ENCODE peak calls at places on chromosome 7, in nine cellular contexts. One of them, this sample, is unnamed. For H3K4me1 and H3K36me3, the result is how much of the 10 kb centered on the place peaks cover.

GRCh38 chr7:30286749-30287148 is 2.4 kb downstream of the ZNRF2 start:
- DNase-seq in neuronal stem cell: no peak
- DNase-seq in CD8-positive, alpha-beta memory T cell: no peak
- DNase-seq in PC-3: no peak
- DNase-seq in body of pancreas: no peak
- DNase-seq in colonic mucosa: no peak
- DNase-seq in IMR-90: no peak
- DNase-seq in psoas muscle: no peak
- DNase-seq in spleen: no peak
- DNase-seq in this sample: no peak

GRCh38 chr7:118087121-118087520 is 96.8 kb upstream of the LSM8 start:
- DNase-seq in spleen: no peak
- DNase-seq in IMR-90: no peak
- DNase-seq in PC-3: peak
- DNase-seq in CD8-positive, alpha-beta memory T cell: no peak
- DNase-seq in neuronal stem cell: no peak
- DNase-seq in psoas muscle: no peak
- DNase-seq in body of pancreas: no peak
- DNase-seq in colonic mucosa: no peak
- DNase-seq in this sample: no peak

GRCh38 chr7:7564323-7564780 is 2.3 kb upstream of the MIOS start:
- DNase-seq in CD8-positive, alpha-beta memory T cell: no peak
- DNase-seq in colonic mucosa: no peak
- DNase-seq in spleen: no peak
- DNase-seq in body of pancreas: no peak
- DNase-seq in PC-3: peak
- DNase-seq in psoas muscle: no peak
- DNase-seq in IMR-90: peak
- DNase-seq in neuronal stem cell: no peak
- DNase-seq in this sample: peak

GRCh38 chr7:30596043-30596641 is 1.5 kb downstream of the GARS1 start:
- DNase-seq in body of pancreas: peak
- DNase-seq in psoas muscle: no peak
- DNase-seq in PC-3: peak
- DNase-seq in spleen: no peak
- DNase-seq in IMR-90: peak
- DNase-seq in neuronal stem cell: no peak
- DNase-seq in CD8-positive, alpha-beta memory T cell: no peak
- DNase-seq in colonic mucosa: peak
- DNase-seq in this sample: peak

GRCh38 chr7:98281757-98282652 is 519 bp downstream of the BRI3 start:
- DNase-seq in PC-3: no peak
- DNase-seq in colonic mucosa: peak
- DNase-seq in spleen: peak
- DNase-seq in body of pancreas: peak
- DNase-seq in psoas muscle: peak
- DNase-seq in IMR-90: no peak
- DNase-seq in neuronal stem cell: no peak
- DNase-seq in CD8-positive, alpha-beta memory T cell: no peak
- DNase-seq in this sample: peak

GRCh38 chr7:32217841-32218467 is 147.7 kb upstream of the PDE1C start:
- DNase-seq in IMR-90: no peak
- DNase-seq in psoas muscle: no peak
- DNase-seq in body of pancreas: no peak
- DNase-seq in PC-3: no peak
- DNase-seq in CD8-positive, alpha-beta memory T cell: no peak
- DNase-seq in neuronal stem cell: no peak
- DNase-seq in spleen: no peak
- DNase-seq in colonic mucosa: no peak
- DNase-seq in this sample: no peak

GRCh38 chr7:2643386-2644229 is 11.8 kb downstream of the TTYH3 start:
- DNase-seq in colonic mucosa: no peak
- DNase-seq in IMR-90: no peak
- DNase-seq in neuronal stem cell: no peak
- DNase-seq in psoas muscle: no peak
- DNase-seq in CD8-positive, alpha-beta memory T cell: no peak
- DNase-seq in spleen: no peak
- DNase-seq in body of pancreas: no peak
- DNase-seq in PC-3: no peak
- DNase-seq in this sample: no peak

GRCh38 chr7:20438248-20438647 is 107.5 kb downstream of the ITGB8 start:
- DNase-seq in body of pancreas: no peak
- DNase-seq in CD8-positive, alpha-beta memory T cell: no peak
- DNase-seq in spleen: no peak
- DNase-seq in IMR-90: no peak
- DNase-seq in colonic mucosa: no peak
- DNase-seq in psoas muscle: no peak
- DNase-seq in neuronal stem cell: no peak
- DNase-seq in PC-3: no peak
- DNase-seq in this sample: no peak

GRCh38 chr7:69457912-69458491 is 140.3 kb upstream of the AUTS2 start:
- DNase-seq in CD8-positive, alpha-beta memory T cell: no peak
- DNase-seq in spleen: no peak
- DNase-seq in neuronal stem cell: peak
- DNase-seq in IMR-90: no peak
- DNase-seq in body of pancreas: peak
- DNase-seq in PC-3: no peak
- DNase-seq in colonic mucosa: no peak
- DNase-seq in psoas muscle: peak
- DNase-seq in this sample: peak

GRCh38 chr7:134941185-134941900 is 45.0 kb upstream of the AGBL3 start:
- DNase-seq in psoas muscle: no peak
- DNase-seq in IMR-90: peak
- DNase-seq in PC-3: peak
- DNase-seq in colonic mucosa: no peak
- DNase-seq in body of pancreas: no peak
- DNase-seq in CD8-positive, alpha-beta memory T cell: no peak
- DNase-seq in neuronal stem cell: peak
- DNase-seq in spleen: no peak
- DNase-seq in this sample: no peak

GRCh38 chr7:139936760-139937310 is 107.8 kb downstream of the TBXAS1 start:
- DNase-seq in PC-3: peak
- DNase-seq in neuronal stem cell: no peak
- DNase-seq in CD8-positive, alpha-beta memory T cell: no peak
- DNase-seq in body of pancreas: no peak
- DNase-seq in spleen: no peak
- DNase-seq in colonic mucosa: no peak
- DNase-seq in psoas muscle: no peak
- DNase-seq in IMR-90: peak
- DNase-seq in this sample: no peak

GRCh38 chr7:143360788-143361551 is 1.5 kb downstream of the FAM131B start:
- DNase-seq in body of pancreas: no peak
- DNase-seq in psoas muscle: no peak
- DNase-seq in PC-3: no peak
- DNase-seq in spleen: no peak
- DNase-seq in CD8-positive, alpha-beta memory T cell: no peak
- DNase-seq in IMR-90: no peak
- DNase-seq in colonic mucosa: no peak
- DNase-seq in neuronal stem cell: peak
- DNase-seq in this sample: no peak

GRCh38 chr7:13912740-13913320 is 76.6 kb downstream of the ETV1 start:
- DNase-seq in PC-3: no peak
- DNase-seq in neuronal stem cell: no peak
- DNase-seq in spleen: no peak
- DNase-seq in psoas muscle: no peak
- DNase-seq in body of pancreas: no peak
- DNase-seq in CD8-positive, alpha-beta memory T cell: no peak
- DNase-seq in IMR-90: no peak
- DNase-seq in colonic mucosa: no peak
- DNase-seq in this sample: no peak

GRCh38 chr7:155066417-155066950 is 3.6 kb upstream of the HTR5A start:
- DNase-seq in neuronal stem cell: no peak
- DNase-seq in body of pancreas: peak
- DNase-seq in spleen: no peak
- DNase-seq in IMR-90: peak
- DNase-seq in psoas muscle: peak
- DNase-seq in PC-3: peak
- DNase-seq in colonic mucosa: no peak
- DNase-seq in CD8-positive, alpha-beta memory T cell: no peak
- DNase-seq in this sample: no peak

DNA sequence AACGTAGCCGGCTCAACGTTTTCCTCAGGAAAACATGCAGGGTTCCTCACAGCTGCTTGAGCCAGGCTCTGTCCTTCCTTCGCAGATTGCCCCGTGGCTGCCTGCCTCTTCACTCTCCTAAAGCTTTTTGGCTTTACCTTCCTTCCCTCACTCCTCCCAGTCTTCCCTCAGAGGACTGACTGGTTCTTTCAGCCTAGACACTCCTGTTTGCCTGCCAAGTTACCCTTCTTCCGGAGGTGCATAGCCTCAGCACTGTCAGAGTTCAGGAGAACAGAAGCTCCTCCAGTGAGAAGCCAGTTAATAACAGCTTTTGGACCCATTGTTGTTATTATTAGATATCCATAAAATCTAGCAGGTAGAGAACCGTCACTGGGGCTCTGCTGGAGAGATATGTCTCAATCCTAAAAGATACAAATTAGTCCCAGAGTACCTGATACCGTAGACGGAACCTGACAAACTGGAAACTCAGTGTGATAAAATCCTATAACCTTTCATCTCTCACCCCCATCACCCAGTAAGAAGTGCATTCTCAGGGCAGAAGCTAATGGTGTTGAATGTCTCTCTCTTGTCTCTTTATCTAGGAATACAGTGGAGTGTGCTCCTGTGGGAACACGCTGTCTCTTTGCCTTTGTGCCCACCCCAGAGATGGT is 79.6 kb downstream of the SND1 start:
- DNase-seq in CD8-positive, alpha-beta memory T cell: no peak
- DNase-seq in colonic mucosa: no peak
- DNase-seq in IMR-90: no peak
- DNase-seq in body of pancreas: no peak
- DNase-seq in PC-3: no peak
- DNase-seq in psoas muscle: no peak
- DNase-seq in neuronal stem cell: no peak
- DNase-seq in spleen: no peak
- DNase-seq in this sample: no peak
- H3K4me1 ChIP-seq in CD8-positive, alpha-beta memory T cell: under half
- H3K4me1 ChIP-seq in colonic mucosa: under half
- H3K4me1 ChIP-seq in IMR-90: under half
- H3K4me1 ChIP-seq in body of pancreas: under half
- H3K4me1 ChIP-seq in PC-3: under half
- H3K4me1 ChIP-seq in psoas muscle: under half
- H3K4me1 ChIP-seq in neuronal stem cell: under half
- H3K4me1 ChIP-seq in spleen: under half
- H3K4me1 ChIP-seq in this sample: under half

DNA sequence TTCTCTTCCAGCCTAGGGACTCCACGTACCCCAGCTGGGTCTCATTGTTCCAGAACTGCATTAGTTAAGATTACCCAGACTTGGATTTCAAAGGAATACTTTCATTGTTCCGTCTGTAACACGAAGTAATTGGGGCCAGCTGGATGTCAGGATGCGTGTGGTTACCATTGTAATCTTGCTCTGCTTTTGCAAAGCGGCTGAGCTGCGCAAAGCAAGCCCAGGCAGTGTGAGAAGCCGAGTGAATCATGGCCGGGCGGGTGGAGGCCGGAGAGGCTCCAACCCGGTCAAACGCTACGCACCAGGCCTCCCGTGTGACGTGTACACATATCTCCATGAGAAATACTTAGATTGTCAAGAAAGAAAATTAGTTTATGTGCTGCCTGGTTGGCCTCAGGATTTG is 21.0 kb downstream of the LRRC17 start:
- DNase-seq in psoas muscle: no peak
- DNase-seq in colonic mucosa: peak
- DNase-seq in body of pancreas: peak
- DNase-seq in neuronal stem cell: peak
- DNase-seq in PC-3: no peak
- DNase-seq in CD8-positive, alpha-beta memory T cell: no peak
- DNase-seq in spleen: no peak
- DNase-seq in IMR-90: peak
- DNase-seq in this sample: no peak
- H3K4me3 ChIP-seq in psoas muscle: no peak
- H3K4me3 ChIP-seq in colonic mucosa: no peak
- H3K4me3 ChIP-seq in body of pancreas: no peak
- H3K4me3 ChIP-seq in neuronal stem cell: no peak
- H3K4me3 ChIP-seq in PC-3: no peak
- H3K4me3 ChIP-seq in CD8-positive, alpha-beta memory T cell: no peak
- H3K4me3 ChIP-seq in spleen: no peak
- H3K4me3 ChIP-seq in IMR-90: no peak
- H3K4me3 ChIP-seq in this sample: no peak

GRCh38 chr7:80749270-80749669 is 110.8 kb downstream of the CD36 start:
- DNase-seq in neuronal stem cell: no peak
- DNase-seq in IMR-90: no peak
- DNase-seq in spleen: no peak
- DNase-seq in psoas muscle: no peak
- DNase-seq in body of pancreas: no peak
- DNase-seq in CD8-positive, alpha-beta memory T cell: no peak
- DNase-seq in PC-3: no peak
- DNase-seq in colonic mucosa: no peak
- DNase-seq in this sample: no peak
- H3K36me3 ChIP-seq in neuronal stem cell: under half
- H3K36me3 ChIP-seq in IMR-90: under half
- H3K36me3 ChIP-seq in spleen: under half
- H3K36me3 ChIP-seq in psoas muscle: under half
- H3K36me3 ChIP-seq in body of pancreas: under half
- H3K36me3 ChIP-seq in CD8-positive, alpha-beta memory T cell: under half
- H3K36me3 ChIP-seq in PC-3: under half
- H3K36me3 ChIP-seq in colonic mucosa: under half
- H3K36me3 ChIP-seq in this sample: under half

GRCh38 chr7:21965318-21965717 is 19.6 kb upstream of the CDCA7L start:
- DNase-seq in PC-3: no peak
- DNase-seq in neuronal stem cell: no peak
- DNase-seq in spleen: no peak
- DNase-seq in body of pancreas: no peak
- DNase-seq in psoas muscle: no peak
- DNase-seq in colonic mucosa: no peak
- DNase-seq in IMR-90: no peak
- DNase-seq in CD8-positive, alpha-beta memory T cell: no peak
- DNase-seq in this sample: no peak

GRCh38 chr7:21967500-21968099 is 21.9 kb upstream of the CDCA7L start:
- DNase-seq in neuronal stem cell: no peak
- DNase-seq in psoas muscle: no peak
- DNase-seq in PC-3: no peak
- DNase-seq in CD8-positive, alpha-beta memory T cell: peak
- DNase-seq in colonic mucosa: no peak
- DNase-seq in IMR-90: no peak
- DNase-seq in body of pancreas: no peak
- DNase-seq in spleen: no peak
- DNase-seq in this sample: no peak

GRCh38 chr7:21962677-21963076 is 17.0 kb upstream of the CDCA7L start:
- DNase-seq in PC-3: no peak
- DNase-seq in body of pancreas: no peak
- DNase-seq in CD8-positive, alpha-beta memory T cell: no peak
- DNase-seq in IMR-90: no peak
- DNase-seq in colonic mucosa: no peak
- DNase-seq in neuronal stem cell: no peak
- DNase-seq in spleen: no peak
- DNase-seq in psoas muscle: no peak
- DNase-seq in this sample: no peak

GRCh38 chr7:21969822-21970221 is 24.1 kb upstream of the CDCA7L start:
- DNase-seq in IMR-90: no peak
- DNase-seq in PC-3: no peak
- DNase-seq in colonic mucosa: no peak
- DNase-seq in body of pancreas: no peak
- DNase-seq in neuronal stem cell: no peak
- DNase-seq in spleen: no peak
- DNase-seq in CD8-positive, alpha-beta memory T cell: no peak
- DNase-seq in psoas muscle: no peak
- DNase-seq in this sample: no peak

DNA sequence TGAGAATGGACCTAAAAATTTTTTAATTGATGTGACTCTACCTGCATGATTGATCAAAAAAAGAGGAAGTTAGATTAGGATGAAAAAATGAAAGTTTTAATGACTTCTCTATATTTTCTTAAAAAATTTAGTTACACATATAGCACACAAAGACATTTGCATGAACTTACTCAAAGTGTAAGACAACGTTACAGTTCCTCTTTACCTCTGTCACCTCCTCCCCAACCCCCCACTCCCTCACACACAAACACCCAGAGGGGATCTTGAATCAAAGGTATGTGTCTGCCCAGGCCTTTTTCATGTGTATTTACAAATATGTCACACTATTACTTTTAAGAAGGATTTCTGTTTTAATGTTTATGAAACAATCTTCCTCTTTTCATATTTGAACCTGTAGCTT is 20.6 kb upstream of the CDCA7L start:
- DNase-seq in neuronal stem cell: no peak
- DNase-seq in psoas muscle: no peak
- DNase-seq in PC-3: no peak
- DNase-seq in CD8-positive, alpha-beta memory T cell: no peak
- DNase-seq in body of pancreas: no peak
- DNase-seq in colonic mucosa: no peak
- DNase-seq in spleen: no peak
- DNase-seq in IMR-90: no peak
- DNase-seq in this sample: no peak
- H3K4me1 ChIP-seq in neuronal stem cell: under half
- H3K4me1 ChIP-seq in psoas muscle: under half
- H3K4me1 ChIP-seq in PC-3: under half
- H3K4me1 ChIP-seq in CD8-positive, alpha-beta memory T cell: under half
- H3K4me1 ChIP-seq in body of pancreas: under half
- H3K4me1 ChIP-seq in colonic mucosa: under half
- H3K4me1 ChIP-seq in spleen: under half
- H3K4me1 ChIP-seq in IMR-90: under half
- H3K4me1 ChIP-seq in this sample: under half

This sample was measured in HAP-1.